ENCODE peak calls at places on chromosomes 3 and 15, in seven cellular contexts. L, W, N, R, E, J and H are unnamed samples.

GRCh38 chr3:107973152-107973551 is 117.7 kb downstream of the CD47 start:
- DNase-seq in L (no peak), W (no peak), N (no peak), R (no peak), E (no peak), J (no peak), H (no peak)

GRCh38 chr3:190053919-190054672 is 66.6 kb downstream of the P3H2 start:
- DNase-seq in L (no peak), W (no peak), N (no peak), R (no peak), E (no peak), J (peak; percentile 85), H (no peak)

GRCh38 chr3:187610926-187611545 is 59.2 kb downstream of the SST start:
- DNase-seq in L (no peak), W (no peak), N (no peak), R (no peak), E (no peak), J (peak; percentile 43), H (no peak)

GRCh38 chr3:159244927-159245326 is 443.1 kb downstream of the MFSD1 start:
- DNase-seq in L (no peak), W (no peak), N (no peak), R (no peak), E (no peak), J (peak; percentile 8), H (no peak)

GRCh38 chr3:4985330-4986174 is 6.3 kb downstream of the BHLHE40 start:
- DNase-seq in L (no peak), W (no peak), N (no peak), R (no peak), E (peak; percentile 64), J (peak; percentile 91), H (peak; percentile 12)

GRCh38 chr3:175737646-175738572 is 878.8 kb downstream of the NAALADL2 start:
- DNase-seq in L (no peak), W (no peak), N (no peak), R (no peak), E (no peak), J (peak; percentile 71), H (no peak)

GRCh38 chr3:188348445-188349244 is 194.7 kb downstream of the LPP start:
- DNase-seq in L (no peak), W (peak; percentile 21), N (peak; percentile 80), R (no peak), E (peak; percentile 77), J (peak; percentile 97), H (peak; percentile 69)

GRCh38 chr15:90160781-90161727 is 40.1 kb upstream of the SEMA4B start:
- DNase-seq in L (no peak), W (peak; percentile 85), N (no peak), R (no peak), E (no peak), J (no peak), H (peak; percentile 97)

GRCh38 chr15:89419370-89419984 is 76.9 kb downstream of the RHCG start:
- DNase-seq in L (no peak), W (no peak), N (no peak), R (no peak), E (no peak), J (peak; percentile 18), H (peak; percentile 66)

GRCh38 chr3:178671261-178672191 is 135.3 kb downstream of the KCNMB2 start:
- DNase-seq in L (no peak), W (no peak), N (no peak), R (no peak), E (no peak), J (peak; percentile 58), H (no peak)

GRCh38 chr15:96610757-96611156 is 280.3 kb downstream of the NR2F2 start:
- DNase-seq in L (no peak), W (no peak), N (no peak), R (no peak), E (no peak), J (no peak), H (no peak)

GRCh38 chr3:112654979-112655378 is 14.0 kb upstream of the CCDC80 start:
- DNase-seq in L (no peak), W (no peak), N (no peak), R (no peak), E (no peak), J (no peak), H (no peak)

DNA sequence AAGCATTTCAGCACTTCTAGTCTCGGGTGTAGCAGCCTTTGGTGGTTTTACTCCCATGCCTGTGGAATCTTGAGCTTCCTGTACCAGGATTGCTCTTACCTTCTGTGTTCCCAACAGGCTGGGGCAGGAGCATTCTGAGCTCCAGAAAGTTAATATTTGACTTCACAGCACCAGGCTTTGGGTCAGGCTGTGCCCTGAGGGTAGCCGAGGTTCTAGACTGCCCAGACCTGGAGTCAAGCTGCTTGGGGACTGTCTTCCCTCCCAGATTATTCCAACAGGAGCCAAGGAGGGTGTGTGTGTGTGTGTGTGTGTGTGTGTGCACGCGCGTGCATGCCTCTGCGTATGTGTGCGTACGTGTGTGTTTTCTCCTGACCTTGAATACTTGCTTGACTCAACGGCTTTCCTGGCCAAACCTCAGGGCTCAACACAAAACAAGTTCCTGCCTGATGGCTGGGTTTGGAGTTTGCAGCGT is 94.8 kb downstream of the FLNB start:
- DNase-seq in L (no peak), W (no peak), N (peak; percentile 68), R (no peak), E (no peak), J (no peak), H (peak; percentile 78)
- H3K36me3 ChIP-seq in L (peaks cover 22% of the 10 kb centered on the region), W (no peaks in the 10 kb centered on the region), N (peaks cover 32% of the 10 kb centered on the region), R (no peaks in the 10 kb centered on the region), E (peaks cover 2% of the 10 kb centered on the region), J (peaks cover 20% of the 10 kb centered on the region), H (peaks cover 14% of the 10 kb centered on the region)

DNA sequence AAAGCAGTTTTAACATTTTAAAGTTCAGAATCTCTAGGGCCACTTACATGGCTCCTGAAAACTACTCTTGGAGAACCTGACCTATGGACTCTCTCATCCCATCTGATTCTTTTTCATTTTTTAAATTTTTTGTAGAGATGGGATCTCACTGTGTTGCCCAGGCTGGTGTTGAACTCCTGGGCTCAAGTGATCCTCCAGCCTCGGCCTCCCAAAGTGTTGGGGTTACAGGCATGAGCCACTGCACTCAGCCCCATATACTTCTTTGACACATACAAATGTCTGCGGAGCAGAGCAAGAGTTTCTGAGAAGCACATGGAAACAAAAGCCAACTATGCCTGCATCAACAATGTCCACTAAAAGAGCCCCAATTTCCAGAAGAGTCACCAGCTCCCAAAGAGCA is 189.8 kb downstream of the FOXP1 start:
- DNase-seq in L (no peak), W (no peak), N (no peak), R (no peak), E (no peak), J (no peak), H (no peak)
- H3K27ac ChIP-seq in L (no peak overlapping the region), W (no peak overlapping the region), N (no peak overlapping the region), R (peak overlapping the region; percentile 37), E (no peak overlapping the region), J (no peak overlapping the region), H (no peak overlapping the region)

DNA sequence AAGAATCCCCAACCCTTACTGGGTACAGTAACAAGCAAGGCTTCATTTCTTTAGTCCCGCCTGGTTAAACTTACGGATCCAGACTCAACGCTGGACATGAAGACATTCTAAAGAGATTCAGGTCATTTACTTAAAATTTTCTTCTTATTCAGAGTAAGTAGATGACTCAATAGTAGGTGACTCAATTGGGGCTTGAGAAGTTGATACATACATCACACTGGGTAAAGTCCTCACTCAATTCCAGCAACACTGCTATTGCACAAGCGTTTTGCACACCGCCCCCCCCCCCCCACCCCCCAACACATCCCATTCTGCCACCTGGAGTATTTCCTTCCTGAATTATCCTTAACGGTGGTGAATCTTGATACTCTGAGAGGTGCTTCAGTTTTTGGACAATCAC is 610.0 kb downstream of the FOXP1 start:
- DNase-seq in L (no peak), W (no peak), N (no peak), R (no peak), E (no peak), J (peak; percentile 85), H (no peak)
- H3K36me3 ChIP-seq in L (no peaks in the 10 kb centered on the region), W (no peaks in the 10 kb centered on the region), N (peaks cover 33% of the 10 kb centered on the region), R (peaks cover 41% of the 10 kb centered on the region), E (peaks cover 14% of the 10 kb centered on the region), J (peaks cover 20% of the 10 kb centered on the region), H (no peaks in the 10 kb centered on the region)

GRCh38 chr15:100281096-100281917 is 60.5 kb downstream of the ADAMTS17 start:
- DNase-seq in L (no peak), W (no peak), N (no peak), R (no peak), E (no peak), J (no peak), H (no peak)
- H3K27ac ChIP-seq in L (no peak overlapping the region), W (no peak overlapping the region), N (no peak overlapping the region), R (no peak overlapping the region), E (no peak overlapping the region), J (no peak overlapping the region), H (no peak overlapping the region)